ENCODE peak calls at places on chromosomes 7 and 10, in four cellular contexts. J is NCI-H774; B is pulmonary artery endothelial cell; L is activated effector memory CD4-positive, alpha-beta T cell treated with anti-CD3 and anti-CD28 coated beads, Interleukin-2, amount 50 U/mL, for 16 hours. O is an unnamed sample.

GRCh38 chr10:33114451-33114944 is 156.5 kb upstream of the ITGB1 start:
- DNase-seq in J (no peak), B (no peak), L (no peak), O (no peak)

GRCh38 chr7:6480323-6480660 is 32.5 kb upstream of the DAGLB start:
- DNase-seq in J (no peak), B (no peak), L (no peak), O (no peak)

GRCh38 chr10:101840102-101840684 is 3.4 kb downstream of the KCNIP2 start:
- DNase-seq in J (no peak), B (no peak), L (no peak), O (no peak)

GRCh38 chr10:7260412-7260900 is 150.4 kb downstream of the SFMBT2 start:
- DNase-seq in J (no peak), B (no peak), L (no peak), O (no peak)

GRCh38 chr7:134453526-134453925 is 5.4 kb downstream of the AKR1B1 start:
- DNase-seq in J (no peak), B (no peak), L (no peak), O (no peak)

GRCh38 chr7:712601-713457 is 13.7 kb upstream of the DNAAF5 start:
- DNase-seq in J (no peak), B (no peak), L (peak), O (peak)

GRCh38 chr10:12971001-12971788 is 30.3 kb downstream of the CCDC3 start:
- DNase-seq in J (no peak), B (no peak), L (no peak), O (no peak)

GRCh38 chr7:103065666-103066065 is 8.9 kb downstream of the FBXL13 start:
- DNase-seq in J (no peak), B (no peak), L (peak), O (peak)

GRCh38 chr10:12902135-12902572 is 99.4 kb downstream of the CCDC3 start:
- DNase-seq in J (peak), B (peak), L (peak), O (no peak)

GRCh38 chr10:62186999-62187695 is 81.5 kb downstream of the RTKN2 start:
- DNase-seq in J (no peak), B (no peak), L (no peak), O (no peak)

GRCh38 chr7:106205621-106206222 is 79.1 kb downstream of the NAMPT start:
- DNase-seq in J (no peak), B (no peak), L (no peak), O (no peak)

GRCh38 chr7:4261038-4261960 is 420.8 kb upstream of the FOXK1 start:
- DNase-seq in J (no peak), B (no peak), L (peak), O (peak)

GRCh38 chr10:6128591-6129383 is 40.0 kb downstream of the RBM17 start:
- DNase-seq in J (no peak), B (no peak), L (no peak), O (no peak)

O was measured in spleen.